ENCODE peak calls at places on chromosomes 4 and X, in ten cellular contexts. One of them, this sample, is unnamed.

GRCh38 chrX:150773634-150774033 is 80.4 kb downstream of the MTMR1 start:
- DNase-seq in coronary artery: no peak
- DNase-seq in foreskin fibroblast: no peak
- DNase-seq in testis: no peak
- DNase-seq in thoracic aorta: no peak
- DNase-seq in cardiac fibroblast: no peak
- DNase-seq in heart left ventricle: no peak
- DNase-seq in cardiac muscle cell: no peak
- DNase-seq in endodermal cell: no peak
- DNase-seq in breast epithelium: no peak
- DNase-seq in this sample: no peak

GRCh38 chr4:100317032-100317864 is 127.0 kb upstream of the DDIT4L start:
- DNase-seq in endodermal cell: no peak
- DNase-seq in cardiac fibroblast: peak
- DNase-seq in heart left ventricle: no peak
- DNase-seq in breast epithelium: no peak
- DNase-seq in foreskin fibroblast: peak
- DNase-seq in cardiac muscle cell: peak
- DNase-seq in thoracic aorta: no peak
- DNase-seq in testis: no peak
- DNase-seq in coronary artery: no peak
- DNase-seq in this sample: no peak

GRCh38 chrX:12999422-12999821 is 24.5 kb downstream of the TMSB4X start:
- DNase-seq in endodermal cell: no peak
- DNase-seq in thoracic aorta: no peak
- DNase-seq in breast epithelium: no peak
- DNase-seq in heart left ventricle: no peak
- DNase-seq in cardiac muscle cell: no peak
- DNase-seq in coronary artery: no peak
- DNase-seq in testis: no peak
- DNase-seq in foreskin fibroblast: no peak
- DNase-seq in cardiac fibroblast: no peak
- DNase-seq in this sample: no peak

GRCh38 chr4:158181906-158182305 is 9.1 kb upstream of the GASK1B start:
- DNase-seq in breast epithelium: no peak
- DNase-seq in heart left ventricle: no peak
- DNase-seq in foreskin fibroblast: no peak
- DNase-seq in endodermal cell: no peak
- DNase-seq in cardiac muscle cell: no peak
- DNase-seq in coronary artery: no peak
- DNase-seq in testis: no peak
- DNase-seq in cardiac fibroblast: no peak
- DNase-seq in thoracic aorta: no peak
- DNase-seq in this sample: no peak

GRCh38 chr4:38950734-38951133 is 81.5 kb downstream of the TMEM156 start:
- DNase-seq in foreskin fibroblast: no peak
- DNase-seq in cardiac fibroblast: peak
- DNase-seq in endodermal cell: no peak
- DNase-seq in testis: no peak
- DNase-seq in coronary artery: no peak
- DNase-seq in breast epithelium: no peak
- DNase-seq in heart left ventricle: no peak
- DNase-seq in thoracic aorta: no peak
- DNase-seq in cardiac muscle cell: no peak
- DNase-seq in this sample: no peak

GRCh38 chr4:15010038-15010585 is 7.8 kb downstream of the CPEB2 start:
- DNase-seq in cardiac fibroblast: no peak
- DNase-seq in thoracic aorta: no peak
- DNase-seq in foreskin fibroblast: no peak
- DNase-seq in endodermal cell: no peak
- DNase-seq in breast epithelium: no peak
- DNase-seq in cardiac muscle cell: no peak
- DNase-seq in coronary artery: no peak
- DNase-seq in heart left ventricle: no peak
- DNase-seq in testis: no peak
- DNase-seq in this sample: no peak

GRCh38 chr4:115883251-115883650 is 769.8 kb upstream of the NDST4 start:
- DNase-seq in foreskin fibroblast: no peak
- DNase-seq in breast epithelium: no peak
- DNase-seq in heart left ventricle: no peak
- DNase-seq in coronary artery: no peak
- DNase-seq in testis: no peak
- DNase-seq in endodermal cell: no peak
- DNase-seq in cardiac muscle cell: no peak
- DNase-seq in thoracic aorta: no peak
- DNase-seq in cardiac fibroblast: no peak
- DNase-seq in this sample: no peak

GRCh38 chrX:118974088-118974907 is at the start of gene LONRF3:
- DNase-seq in coronary artery: peak
- DNase-seq in testis: peak
- DNase-seq in thoracic aorta: peak
- DNase-seq in endodermal cell: peak
- DNase-seq in cardiac fibroblast: peak
- DNase-seq in breast epithelium: peak
- DNase-seq in foreskin fibroblast: peak
- DNase-seq in cardiac muscle cell: peak
- DNase-seq in heart left ventricle: peak
- DNase-seq in this sample: no peak

GRCh38 chr4:18021470-18021719 is 160 bp downstream of the LCORL start:
- DNase-seq in thoracic aorta: no peak
- DNase-seq in foreskin fibroblast: no peak
- DNase-seq in heart left ventricle: no peak
- DNase-seq in breast epithelium: no peak
- DNase-seq in endodermal cell: no peak
- DNase-seq in testis: no peak
- DNase-seq in cardiac fibroblast: no peak
- DNase-seq in cardiac muscle cell: no peak
- DNase-seq in coronary artery: peak
- DNase-seq in this sample: no peak

GRCh38 chrX:70087857-70088256 is 25.6 kb downstream of the OTUD6A start:
- DNase-seq in testis: peak
- DNase-seq in cardiac muscle cell: peak
- DNase-seq in cardiac fibroblast: peak
- DNase-seq in coronary artery: no peak
- DNase-seq in thoracic aorta: no peak
- DNase-seq in breast epithelium: no peak
- DNase-seq in foreskin fibroblast: peak
- DNase-seq in heart left ventricle: no peak
- DNase-seq in endodermal cell: no peak
- DNase-seq in this sample: no peak

GRCh38 chr4:22962186-22962786 is 269.5 kb downstream of the GBA3 start:
- DNase-seq in coronary artery: no peak
- DNase-seq in endodermal cell: peak
- DNase-seq in breast epithelium: no peak
- DNase-seq in testis: peak
- DNase-seq in cardiac muscle cell: peak
- DNase-seq in heart left ventricle: no peak
- DNase-seq in cardiac fibroblast: peak
- DNase-seq in foreskin fibroblast: peak
- DNase-seq in thoracic aorta: no peak
- DNase-seq in this sample: no peak

DNA sequence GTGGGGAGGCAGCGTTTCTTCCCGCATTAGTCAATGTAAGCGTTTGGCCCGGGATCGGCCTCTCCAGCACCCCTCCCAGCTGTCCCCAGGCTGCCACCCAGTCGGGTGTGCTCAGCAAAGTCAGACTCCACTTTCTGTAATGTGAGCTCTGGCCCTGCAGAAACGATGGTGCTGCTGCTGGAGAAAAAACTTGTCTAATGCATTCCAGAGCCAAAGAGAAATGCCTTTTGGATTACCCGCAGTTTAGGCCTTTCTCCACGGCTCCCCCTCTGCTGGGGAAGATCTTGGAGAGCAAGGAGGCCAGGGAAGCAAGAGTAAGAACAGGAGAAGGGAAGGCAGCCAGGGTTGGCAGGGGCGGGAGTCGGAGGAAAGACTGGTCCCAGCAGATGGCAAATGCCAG is 55.2 kb downstream of the ELF4 start:
- DNase-seq in coronary artery: no peak
- DNase-seq in endodermal cell: peak
- DNase-seq in testis: no peak
- DNase-seq in foreskin fibroblast: peak
- DNase-seq in breast epithelium: no peak
- DNase-seq in heart left ventricle: peak
- DNase-seq in cardiac fibroblast: peak
- DNase-seq in cardiac muscle cell: peak
- DNase-seq in thoracic aorta: no peak
- DNase-seq in this sample: no peak
- TF ChIP-seq CTCF in coronary artery: no peak
- TF ChIP-seq CTCF in endodermal cell: no peak
- TF ChIP-seq CTCF in testis: no peak
- TF ChIP-seq CTCF in foreskin fibroblast: no peak
- TF ChIP-seq CTCF in breast epithelium: no peak
- TF ChIP-seq CTCF in heart left ventricle: no peak
- TF ChIP-seq CTCF in cardiac fibroblast: no peak
- TF ChIP-seq CTCF in cardiac muscle cell: no peak
- TF ChIP-seq CTCF in thoracic aorta: no peak
- TF ChIP-seq CTCF in this sample: no peak

GRCh38 chr4:94457692-94458106 is 6.0 kb downstream of the PDLIM5 start:
- DNase-seq in breast epithelium: no peak
- DNase-seq in cardiac fibroblast: no peak
- DNase-seq in coronary artery: no peak
- DNase-seq in heart left ventricle: peak
- DNase-seq in endodermal cell: no peak
- DNase-seq in foreskin fibroblast: no peak
- DNase-seq in cardiac muscle cell: peak
- DNase-seq in testis: no peak
- DNase-seq in thoracic aorta: no peak
- DNase-seq in this sample: no peak
- H3K4me3 ChIP-seq in breast epithelium: no peak
- H3K4me3 ChIP-seq in cardiac fibroblast: no peak
- H3K4me3 ChIP-seq in coronary artery: peak
- H3K4me3 ChIP-seq in heart left ventricle: no peak
- H3K4me3 ChIP-seq in endodermal cell: peak
- H3K4me3 ChIP-seq in foreskin fibroblast: no peak
- H3K4me3 ChIP-seq in cardiac muscle cell: peak
- H3K4me3 ChIP-seq in testis: no peak
- H3K4me3 ChIP-seq in thoracic aorta: peak
- H3K4me3 ChIP-seq in this sample: no peak

GRCh38 chr4:111631157-111631999 is 513.9 kb upstream of the FAM241A start:
- DNase-seq in breast epithelium: no peak
- DNase-seq in testis: no peak
- DNase-seq in coronary artery: no peak
- DNase-seq in thoracic aorta: no peak
- DNase-seq in endodermal cell: no peak
- DNase-seq in cardiac fibroblast: peak
- DNase-seq in heart left ventricle: no peak
- DNase-seq in cardiac muscle cell: peak
- DNase-seq in foreskin fibroblast: peak
- DNase-seq in this sample: no peak
- TF ChIP-seq CTCF in breast epithelium: no peak
- TF ChIP-seq CTCF in testis: no peak
- TF ChIP-seq CTCF in coronary artery: no peak
- TF ChIP-seq CTCF in thoracic aorta: no peak
- TF ChIP-seq CTCF in endodermal cell: peak
- TF ChIP-seq CTCF in cardiac fibroblast: peak
- TF ChIP-seq CTCF in heart left ventricle: no peak
- TF ChIP-seq CTCF in cardiac muscle cell: peak
- TF ChIP-seq CTCF in foreskin fibroblast: peak
- TF ChIP-seq CTCF in this sample: peak

GRCh38 chr4:112509243-112510190 is 6.5 kb downstream of the NEUROG2 start:
- DNase-seq in coronary artery: no peak
- DNase-seq in foreskin fibroblast: peak
- DNase-seq in testis: no peak
- DNase-seq in breast epithelium: no peak
- DNase-seq in endodermal cell: peak
- DNase-seq in cardiac fibroblast: no peak
- DNase-seq in heart left ventricle: no peak
- DNase-seq in cardiac muscle cell: no peak
- DNase-seq in thoracic aorta: no peak
- DNase-seq in this sample: no peak
- H3K4me3 ChIP-seq in coronary artery: peak
- H3K4me3 ChIP-seq in foreskin fibroblast: peak
- H3K4me3 ChIP-seq in testis: no peak
- H3K4me3 ChIP-seq in breast epithelium: peak
- H3K4me3 ChIP-seq in endodermal cell: peak
- H3K4me3 ChIP-seq in cardiac fibroblast: no peak
- H3K4me3 ChIP-seq in heart left ventricle: no peak
- H3K4me3 ChIP-seq in cardiac muscle cell: no peak
- H3K4me3 ChIP-seq in thoracic aorta: peak
- H3K4me3 ChIP-seq in this sample: no peak

GRCh38 chrX:106263817-106264216 is 95.7 kb downstream of the PWWP3B start:
- DNase-seq in testis: no peak
- DNase-seq in foreskin fibroblast: peak
- DNase-seq in coronary artery: no peak
- DNase-seq in cardiac muscle cell: peak
- DNase-seq in thoracic aorta: no peak
- DNase-seq in breast epithelium: no peak
- DNase-seq in heart left ventricle: no peak
- DNase-seq in cardiac fibroblast: peak
- DNase-seq in endodermal cell: no peak
- DNase-seq in this sample: no peak
- TF ChIP-seq CTCF in testis: no peak
- TF ChIP-seq CTCF in foreskin fibroblast: no peak
- TF ChIP-seq CTCF in coronary artery: no peak
- TF ChIP-seq CTCF in cardiac muscle cell: no peak
- TF ChIP-seq CTCF in thoracic aorta: no peak
- TF ChIP-seq CTCF in breast epithelium: no peak
- TF ChIP-seq CTCF in heart left ventricle: no peak
- TF ChIP-seq CTCF in cardiac fibroblast: no peak
- TF ChIP-seq CTCF in endodermal cell: no peak
- TF ChIP-seq CTCF in this sample: no peak

GRCh38 chr4:101806914-101807313 is 16.4 kb downstream of the BANK1 start:
- DNase-seq in testis: no peak
- DNase-seq in foreskin fibroblast: no peak
- DNase-seq in coronary artery: no peak
- DNase-seq in breast epithelium: no peak
- DNase-seq in endodermal cell: no peak
- DNase-seq in thoracic aorta: no peak
- DNase-seq in cardiac muscle cell: peak
- DNase-seq in heart left ventricle: no peak
- DNase-seq in cardiac fibroblast: peak
- DNase-seq in this sample: no peak
- H3K4me3 ChIP-seq in testis: no peak
- H3K4me3 ChIP-seq in foreskin fibroblast: no peak
- H3K4me3 ChIP-seq in coronary artery: no peak
- H3K4me3 ChIP-seq in breast epithelium: no peak
- H3K4me3 ChIP-seq in endodermal cell: no peak
- H3K4me3 ChIP-seq in thoracic aorta: no peak
- H3K4me3 ChIP-seq in cardiac muscle cell: no peak
- H3K4me3 ChIP-seq in heart left ventricle: no peak
- H3K4me3 ChIP-seq in cardiac fibroblast: no peak
- H3K4me3 ChIP-seq in this sample: no peak

DNA sequence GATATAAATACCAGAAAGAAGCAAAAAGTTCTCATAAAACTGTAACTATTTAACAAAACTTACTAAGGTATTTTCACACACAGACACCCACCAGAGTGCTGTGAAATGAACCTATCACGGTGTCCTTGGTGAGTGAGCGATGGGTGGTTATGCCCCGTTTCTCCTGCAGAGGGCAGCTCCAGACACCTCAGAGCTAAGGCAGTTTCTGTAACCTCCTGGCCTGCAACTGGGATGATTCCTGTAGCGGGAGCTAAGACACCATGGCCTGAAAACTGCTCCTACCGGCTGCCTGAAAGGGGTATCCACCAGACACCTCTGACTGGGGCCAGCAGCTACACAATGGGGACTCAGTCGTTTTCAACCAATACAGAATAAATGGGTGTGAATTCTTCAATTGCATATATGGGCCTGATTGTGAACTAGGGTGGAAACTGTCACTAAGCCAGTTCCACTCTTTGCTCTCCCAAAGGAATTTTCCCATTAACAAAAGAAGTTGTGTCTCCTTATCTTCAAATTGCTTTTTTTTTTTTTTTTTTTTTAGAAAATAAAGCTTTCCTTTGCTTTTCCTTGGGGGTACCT is 2375.8 kb upstream of the TENM3 start:
- DNase-seq in cardiac fibroblast: peak
- DNase-seq in endodermal cell: peak
- DNase-seq in coronary artery: no peak
- DNase-seq in heart left ventricle: no peak
- DNase-seq in breast epithelium: no peak
- DNase-seq in foreskin fibroblast: no peak
- DNase-seq in thoracic aorta: no peak
- DNase-seq in testis: peak
- DNase-seq in cardiac muscle cell: no peak
- DNase-seq in this sample: no peak
- TF ChIP-seq CTCF in cardiac fibroblast: peak
- TF ChIP-seq CTCF in endodermal cell: peak
- TF ChIP-seq CTCF in coronary artery: peak
- TF ChIP-seq CTCF in heart left ventricle: no peak
- TF ChIP-seq CTCF in breast epithelium: no peak
- TF ChIP-seq CTCF in foreskin fibroblast: peak
- TF ChIP-seq CTCF in thoracic aorta: no peak
- TF ChIP-seq CTCF in testis: peak
- TF ChIP-seq CTCF in cardiac muscle cell: no peak
- TF ChIP-seq CTCF in this sample: peak

This sample was measured in HFF-Myc.